ENCODE peak calls at places on chromosomes 4 and X, in four cellular contexts. C is mammary epithelial cell, W is fibroblast of pulmonary artery, Z is PC-3. G is an unnamed sample.

GRCh38 chr4:165031436-165032211 is at the start of gene TRIM60:
- DNase-seq in C (no peak), Z (no peak), W (no peak), G (no peak)

GRCh38 chr4:6076391-6076790 is 58.2 kb upstream of the C4orf50 start:
- DNase-seq in W (no peak), C (no peak), Z (peak; percentile 10), G (no peak)

GRCh38 chrX:22699591-22700091 is 300.1 kb upstream of the DDX53 start:
- DNase-seq in W (peak; percentile 7), C (no peak), Z (peak; percentile 2), G (no peak)

GRCh38 chrX:38351346-38351745 is 1.1 kb upstream of the OTC start:
- DNase-seq in W (no peak), C (no peak), Z (no peak), G (no peak)

GRCh38 chr4:186736466-186736865 is 12.8 kb upstream of the FAT1 start:
- DNase-seq in W (no peak), C (peak; percentile 71), Z (no peak), G (no peak)

GRCh38 chrX:130636277-130636676 is 234.5 kb downstream of the RBMX2 start:
- DNase-seq in W (peak; percentile 13), C (no peak), Z (no peak), G (no peak)

GRCh38 chr4:107951551-107951950 is 20.2 kb downstream of the CYP2U1 start:
- DNase-seq in C (peak; percentile 58), Z (peak; percentile 5), W (peak; percentile 57), G (no peak)

GRCh38 chr4:156933633-156934258 is 37.9 kb downstream of the PDGFC start:
- DNase-seq in Z (peak; percentile 94), W (peak; percentile 65), C (peak; percentile 98), G (no peak)

GRCh38 chr4:7295201-7295916 is 103.0 kb downstream of the SORCS2 start:
- DNase-seq in W (peak; percentile 18), Z (no peak), C (no peak), G (no peak)

GRCh38 chr4:111506706-111507105 is 638.5 kb upstream of the FAM241A start:
- DNase-seq in C (no peak), Z (peak; percentile 39), W (peak; percentile 44), G (no peak)

GRCh38 chrX:129759576-129760061 is 20.1 kb upstream of the SASH3 start:
- DNase-seq in Z (peak; percentile 55), C (peak; percentile 69), W (peak; percentile 81), G (no peak)

GRCh38 chr4:77911091-77911490 is 48.5 kb downstream of the MRPL1 start:
- DNase-seq in Z (no peak), W (no peak), C (no peak), G (no peak)

GRCh38 chr4:183190900-183191527 is 92.0 kb downstream of the WWC2 start:
- DNase-seq in Z (peak; percentile 18), C (no peak), W (no peak), G (no peak)

GRCh38 chr4:182126096-182126495 is 117.1 kb upstream of the TENM3 start:
- DNase-seq in W (no peak), C (peak; percentile 95), Z (peak; percentile 2), G (no peak)

GRCh38 chr4:13912966-13913365 is 285.4 kb upstream of the BOD1L1 start:
- DNase-seq in C (no peak), W (peak; percentile 86), Z (no peak), G (no peak)

GRCh38 chrX:94400488-94400887 is 726.5 kb downstream of the FAM133A start:
- DNase-seq in C (peak; percentile 98), W (no peak), Z (peak; percentile 11), G (no peak)

GRCh38 chrX:64853424-64853823 is 122.8 kb downstream of the ZC4H2 start:
- DNase-seq in C (no peak), Z (no peak), W (no peak), G (no peak)

GRCh38 chr4:127810551-127810950 is 28.4 kb downstream of the HSPA4L start:
- DNase-seq in Z (no peak), W (no peak), C (no peak), G (no peak)

GRCh38 chr4:79723507-79723906 is 315.5 kb upstream of the GK2 start:
- DNase-seq in W (no peak), Z (no peak), C (no peak), G (no peak)

GRCh38 chr4:34720563-34720962 is 1523.8 kb downstream of the ARAP2 start:
- DNase-seq in Z (peak; percentile 55), W (peak; percentile 74), C (peak; percentile 8), G (no peak)

GRCh38 chr4:687048-687974 is 1.6 kb downstream of the SLC49A3 start:
- DNase-seq in W (peak; percentile 88), Z (peak; percentile 73), C (peak; percentile 70), G (no peak)

GRCh38 chr4:94127707-94128328 is 79.8 kb upstream of the SMARCAD1 start:
- DNase-seq in Z (peak; percentile 33), C (peak; percentile 19), W (peak; percentile 52), G (no peak)

GRCh38 chrX:39318497-39319343 is 517.5 kb downstream of the MID1IP1 start:
- DNase-seq in Z (no peak), W (no peak), C (no peak), G (no peak)

GRCh38 chr4:127251423-127251822 is 381.3 kb upstream of the INTU start:
- DNase-seq in W (peak; percentile 34), Z (peak; percentile 2), C (peak; percentile 51), G (no peak)

GRCh38 chr4:32700838-32701237 is 1980.7 kb downstream of the PCDH7 start:
- DNase-seq in C (no peak), W (no peak), Z (no peak), G (no peak)

GRCh38 chrX:109862386-109862910 is 129.4 kb upstream of the ACSL4 start:
- DNase-seq in W (no peak), Z (peak; percentile 55), C (peak; percentile 25), G (no peak)

DNA sequence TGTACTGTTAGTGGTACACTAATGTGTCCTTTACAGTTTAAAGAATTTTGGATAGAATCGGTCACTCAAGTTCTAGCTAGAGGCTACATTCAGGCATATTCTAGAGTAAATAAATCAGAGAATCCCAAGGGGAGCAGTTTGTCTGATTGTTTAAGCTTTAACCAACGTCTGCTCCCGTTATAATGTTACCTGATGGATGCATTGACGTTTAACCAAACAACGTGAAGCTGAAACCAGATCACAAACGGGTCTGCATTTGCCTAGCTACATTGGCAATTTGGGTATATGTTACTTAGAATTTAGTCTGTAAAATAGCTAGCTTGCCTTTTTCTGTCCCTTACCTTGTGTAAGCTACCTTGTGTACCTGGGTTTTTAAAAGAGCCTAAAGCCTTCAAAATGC is 1.6 kb downstream of the PI4K2B start:
- DNase-seq in C (peak; percentile 3), W (no peak), Z (no peak), G (no peak)
- TF ChIP-seq CTCF in C (no peak), W (no peak), Z (no peak), G (no peak)

GRCh38 chr4:25843340-25844097 is 19.3 kb downstream of the SEL1L3 start:
- DNase-seq in W (no peak), Z (peak; percentile 53), C (no peak), G (no peak)

GRCh38 chr4:25844957-25845712 is 17.7 kb downstream of the SEL1L3 start:
- DNase-seq in C (no peak), Z (no peak), W (no peak), G (no peak)

GRCh38 chr4:25845841-25846653 is 16.7 kb downstream of the SEL1L3 start:
- DNase-seq in W (no peak), C (no peak), Z (no peak), G (no peak)

GRCh38 chr4:25839687-25840086 is 23.1 kb downstream of the SEL1L3 start:
- DNase-seq in W (no peak), Z (no peak), C (no peak), G (no peak)

GRCh38 chr4:25842229-25842840 is 20.5 kb downstream of the SEL1L3 start:
- DNase-seq in Z (no peak), C (no peak), W (no peak), G (no peak)
- TF ChIP-seq CTCF in Z (no peak), C (no peak), W (no peak), G (no peak)

DNA sequence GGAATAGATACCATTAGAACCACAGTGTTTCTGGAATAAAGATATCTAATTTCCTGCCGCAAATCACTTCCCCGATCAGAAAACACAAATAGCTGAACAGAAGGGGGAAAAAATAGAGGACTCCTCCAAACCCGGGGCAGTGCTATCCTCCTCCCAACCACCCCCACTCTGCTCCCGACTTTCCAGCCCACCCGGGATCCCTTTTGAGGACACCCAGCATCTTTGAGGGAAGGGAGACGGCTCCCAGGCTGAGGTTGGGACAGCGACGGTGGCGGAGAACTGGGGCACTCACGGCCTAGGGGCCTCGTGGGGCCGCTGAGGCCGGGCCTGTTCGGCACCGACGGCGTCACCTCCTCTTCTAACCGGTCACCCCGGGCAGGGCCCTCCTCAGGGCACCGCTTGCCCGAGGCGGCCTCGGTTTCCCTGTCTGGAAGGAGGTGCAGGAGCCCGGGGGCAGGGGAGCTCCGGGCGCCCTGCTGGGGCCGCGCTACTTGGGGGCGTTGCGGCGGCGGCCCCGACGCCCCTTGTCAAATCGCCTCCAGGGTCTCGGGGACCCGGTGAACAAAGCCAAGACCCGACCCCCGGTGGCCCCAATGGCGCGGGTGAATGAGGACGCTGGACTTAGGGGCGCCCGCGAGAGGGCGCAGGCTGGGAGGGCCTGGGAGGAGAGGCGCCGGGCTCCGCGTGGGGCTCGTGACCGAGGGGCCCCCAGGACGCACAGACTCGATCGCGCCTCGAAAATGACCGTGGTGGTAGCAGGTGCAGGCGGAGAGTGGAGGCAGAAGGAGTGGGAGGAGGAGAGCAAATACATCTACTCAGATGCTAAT is 6.9 kb upstream of the ARX start:
- DNase-seq in Z (no peak), C (no peak), W (no peak), G (no peak)
- TF ChIP-seq CTCF in Z (no peak), C (no peak), W (no peak), G (no peak)

GRCh38 chr4:74000301-74000700 is 1.8 kb upstream of the CXCL5 start:
- DNase-seq in Z (no peak), C (no peak), W (no peak), G (no peak)

GRCh38 chr4:73998040-73999011 is at the start of gene CXCL5:
- DNase-seq in W (peak; percentile 81), Z (peak; percentile 35), C (no peak), G (no peak)
- TF ChIP-seq CTCF in W (peak; percentile 37), Z (no peak), C (peak; percentile 15), G (no peak)

GRCh38 chrX:111131572-111131971 is 35.6 kb downstream of the PAK3 start:
- DNase-seq in Z (peak; percentile 1), W (peak; percentile 0), C (no peak), G (no peak)

GRCh38 chrX:111129949-111130348 is 34.0 kb downstream of the PAK3 start:
- DNase-seq in C (no peak), Z (no peak), W (no peak), G (no peak)

GRCh38 chrX:111133389-111133788 is 37.4 kb downstream of the PAK3 start:
- DNase-seq in W (peak; percentile 0), Z (peak; percentile 23), C (peak; percentile 48), G (no peak)
- TF ChIP-seq CTCF in W (no peak), Z (no peak), C (no peak), G (no peak)